ENCODE peak calls at places on chromosomes 13 and 19, in five cellular contexts. R is activated naive CD8-positive, alpha-beta T cell treated with anti-CD3 and anti-CD28 coated beads for 36 hours; H is activated T-cell treated with anti-CD3 and anti-CD28 coated beads for 1 hour; S is ecto neural progenitor cell; C is effector CD4-positive, alpha-beta T cell. Q is an unnamed sample.

GRCh38 chr13:110551284-110551683 is 10.2 kb downstream of the RAB20 start:
- DNase-seq in R (no peak), H (no peak), S (no peak), C (no peak), Q (peak)

GRCh38 chr19:13396256-13397080 is 109.8 kb downstream of the CACNA1A start:
- DNase-seq in R (no peak), H (no peak), S (peak), C (no peak), Q (no peak)

GRCh38 chr13:74040200-74040599 is 94.0 kb downstream of the KLF12 start:
- DNase-seq in R (no peak), H (no peak), S (peak), C (peak), Q (no peak)

GRCh38 chr13:42969558-42970172 is 22.4 kb downstream of the EPSTI1 start:
- DNase-seq in R (peak), H (peak), S (peak), C (peak), Q (no peak)

GRCh38 chr19:23283925-23284324 is 33.7 kb upstream of the ZNF724 start:
- DNase-seq in R (peak), H (peak), S (peak), C (peak), Q (no peak)

GRCh38 chr13:105937451-105937850 is 598.0 kb downstream of the EFNB2 start:
- DNase-seq in R (no peak), H (no peak), S (no peak), C (no peak), Q (no peak)

GRCh38 chr13:46361535-46361934 is 25.5 kb downstream of the RUBCNL start:
- DNase-seq in R (no peak), H (no peak), S (no peak), C (no peak), Q (no peak)

GRCh38 chr13:94595006-94595942 is 678 bp downstream of the TGDS start:
- DNase-seq in R (peak), H (peak), S (peak), C (peak), Q (peak)

GRCh38 chr19:19457691-19458090 is 52.2 kb downstream of the GATAD2A start:
- DNase-seq in R (no peak), H (no peak), S (no peak), C (no peak), Q (no peak)

GRCh38 chr13:23180711-23181110 is at the start of gene SGCG:
- DNase-seq in R (no peak), H (no peak), S (no peak), C (no peak), Q (no peak)

GRCh38 chr19:17398902-17399527 is 5.0 kb upstream of the CCDC194 start:
- DNase-seq in R (no peak), H (no peak), S (no peak), C (no peak), Q (no peak)

GRCh38 chr13:102845630-102846260 is at the start of gene ERCC5:
- DNase-seq in R (peak), H (peak), S (peak), C (peak), Q (peak)

GRCh38 chr13:80979035-80979641 is 638.2 kb upstream of the SPRY2 start:
- DNase-seq in R (peak), H (no peak), S (no peak), C (no peak), Q (peak)

GRCh38 chr19:801030-801860 is 4.0 kb downstream of the PTBP1 start:
- DNase-seq in R (no peak), H (no peak), S (no peak), C (no peak), Q (peak)

GRCh38 chr13:99758465-99759162 is 213.0 kb downstream of the ZIC5 start:
- DNase-seq in R (no peak), H (no peak), S (no peak), C (no peak), Q (no peak)

GRCh38 chr19:2050349-2050990 is 574 bp downstream of the MKNK2 start:
- DNase-seq in R (no peak), H (no peak), S (no peak), C (no peak), Q (no peak)

GRCh38 chr13:106561551-106562170 is 6.3 kb downstream of the ARGLU1 start:
- DNase-seq in R (peak), H (no peak), S (peak), C (no peak), Q (no peak)

GRCh38 chr19:1244693-1245451 is 3.3 kb downstream of the ATP5F1D start:
- DNase-seq in R (no peak), H (no peak), S (no peak), C (no peak), Q (no peak)

GRCh38 chr13:22800726-22801401 is 379.9 kb upstream of the SGCG start:
- DNase-seq in R (no peak), H (no peak), S (no peak), C (no peak), Q (no peak)

GRCh38 chr19:3738477-3739220 is 22.8 kb downstream of the APBA3 start:
- DNase-seq in R (no peak), H (no peak), S (no peak), C (no peak), Q (no peak)

GRCh38 chr19:1164684-1165531 is 9.2 kb downstream of the SBNO2 start:
- DNase-seq in R (no peak), H (no peak), S (no peak), C (no peak), Q (no peak)

GRCh38 chr19:16571689-16572331 is 405 bp downstream of the SLC35E1 start:
- DNase-seq in R (peak), H (no peak), S (no peak), C (no peak), Q (no peak)

GRCh38 chr19:13165091-13165997 is 15.1 kb downstream of the IER2 start:
- DNase-seq in R (no peak), H (no peak), S (no peak), C (no peak), Q (peak)

GRCh38 chr13:50309872-50310594 is 294.8 kb downstream of the KCNRG start:
- DNase-seq in R (no peak), H (no peak), S (no peak), C (no peak), Q (no peak)

GRCh38 chr13:84985860-84986259 is 813.4 kb downstream of the SLITRK6 start:
- DNase-seq in R (no peak), H (no peak), S (no peak), C (no peak), Q (no peak)

GRCh38 chr13:49304763-49305695 is 57.3 kb downstream of the CDADC1 start:
- DNase-seq in R (no peak), H (no peak), S (no peak), C (no peak), Q (peak)

GRCh38 chr19:10780368-10780767 is 55.6 kb downstream of the TMED1 start:
- DNase-seq in R (no peak), H (no peak), S (no peak), C (no peak), Q (no peak)

GRCh38 chr13:28750187-28751045 is 31.6 kb upstream of the SLC46A3 start:
- DNase-seq in R (no peak), H (no peak), S (no peak), C (no peak), Q (no peak)

GRCh38 chr19:39362682-39363657 is 20.7 kb downstream of the SAMD4B start:
- DNase-seq in R (no peak), H (no peak), S (no peak), C (no peak), Q (no peak)

GRCh38 chr13:48892311-48892710 is 83.4 kb upstream of the FNDC3A start:
- DNase-seq in R (no peak), H (no peak), S (no peak), C (no peak), Q (no peak)

GRCh38 chr13:21739771-21740170 is 68.9 kb downstream of the FGF9 start:
- DNase-seq in R (no peak), H (no peak), S (no peak), C (no peak), Q (no peak)

GRCh38 chr19:3095375-3096191 is 1.4 kb downstream of the GNA11 start:
- DNase-seq in R (peak), H (peak), S (peak), C (peak), Q (no peak)

GRCh38 chr13:85601526-85601925 is 197.7 kb downstream of the SLITRK6 start:
- DNase-seq in R (no peak), H (no peak), S (no peak), C (no peak), Q (no peak)

GRCh38 chr13:112769615-112770014 is 79.8 kb downstream of the ATP11A start:
- DNase-seq in R (no peak), H (no peak), S (peak), C (no peak), Q (no peak)

GRCh38 chr13:75455962-75456361 is 26.0 kb downstream of the TBC1D4 start:
- DNase-seq in R (no peak), H (no peak), S (no peak), C (no peak), Q (no peak)

GRCh38 chr13:79711631-79712030 is 230.7 kb downstream of the NDFIP2 start:
- DNase-seq in R (no peak), H (no peak), S (no peak), C (no peak), Q (no peak)

GRCh38 chr13:108777421-108778420 is 148.3 kb downstream of the MYO16 start:
- DNase-seq in R (no peak), H (no peak), S (no peak), C (no peak), Q (no peak)

GRCh38 chr13:113548171-113548641 is 36.3 kb upstream of the TFDP1 start:
- DNase-seq in R (no peak), H (no peak), S (no peak), C (no peak), Q (peak)

GRCh38 chr13:39132286-39132685 is 94.0 kb downstream of the NHLRC3 start:
- DNase-seq in R (no peak), H (no peak), S (no peak), C (no peak), Q (no peak)

Q was measured in DMS79 treated with DMSO at 0.1 percent for 48 hours.